ENCODE peak calls at places on chromosomes 11 and 22, in nine cellular contexts. L is RWPE1; S is breast epithelium; T is tibial nerve; H is lower leg skin; M is CD8-positive, alpha-beta T cell; K is esophagus squamous epithelium; O is heart left ventricle; V is Peyer's patch. Z is an unnamed sample.

GRCh38 chr11:30730011-30730410 is 143.9 kb upstream of the MPPED2 start:
- DNase-seq in L (no peak), T (no peak), K (no peak), O (no peak), M (no peak), H (no peak), S (no peak), V (no peak), Z (no peak)

GRCh38 chr11:42593426-42593825 is 718.4 kb upstream of the API5 start:
- DNase-seq in S (no peak), T (no peak), M (no peak), K (no peak), H (no peak), O (no peak), L (no peak), V (no peak), Z (no peak)

GRCh38 chr11:14258177-14258935 is 100.6 kb downstream of the RRAS2 start:
- DNase-seq in L (peak; percentile 83), V (no peak), M (no peak), K (no peak), O (no peak), T (no peak), H (no peak), S (no peak), Z (no peak)

GRCh38 chr11:46537121-46537520 is 56.7 kb downstream of the AMBRA1 start:
- DNase-seq in L (no peak), K (no peak), H (no peak), O (no peak), S (no peak), V (no peak), T (no peak), M (no peak), Z (no peak)

GRCh38 chr11:94304559-94304958 is at the start of gene IZUMO1R:
- DNase-seq in O (no peak), L (no peak), H (no peak), K (no peak), S (no peak), T (no peak), V (no peak), M (no peak), Z (no peak)

GRCh38 chr11:114296190-114296978 is at the start of gene NNMT:
- DNase-seq in O (peak; percentile 69), V (no peak), H (peak; percentile 94), M (no peak), K (no peak), S (peak; percentile 87), L (peak; percentile 40), T (peak; percentile 58), Z (no peak)

GRCh38 chr22:35480143-35480542 is 60.5 kb upstream of the RASD2 start:
- DNase-seq in K (no peak), S (peak; percentile 32), V (no peak), H (no peak), O (no peak), L (no peak), T (no peak), M (no peak), Z (no peak)

GRCh38 chr11:75369846-75370245 is 18.4 kb upstream of the ARRB1 start:
- DNase-seq in L (no peak), M (no peak), V (no peak), S (no peak), H (no peak), K (no peak), T (no peak), O (peak; percentile 44), Z (no peak)

GRCh38 chr22:37072673-37073072 is 21.1 kb downstream of the KCTD17 start:
- DNase-seq in O (no peak), M (no peak), K (no peak), V (no peak), T (no peak), L (no peak), S (no peak), H (no peak), Z (no peak)

GRCh38 chr22:19051381-19051780 is 70.8 kb downstream of the DGCR2 start:
- DNase-seq in S (no peak), H (no peak), M (no peak), O (no peak), V (no peak), L (no peak), K (no peak), T (no peak), Z (no peak)

GRCh38 chr22:17117890-17118289 is 3.3 kb downstream of the TMEM121B start:
- DNase-seq in S (no peak), K (no peak), L (no peak), M (no peak), T (no peak), V (no peak), H (no peak), O (no peak), Z (no peak)

GRCh38 chr11:59263225-59263894 is 50.6 kb upstream of the MPEG1 start:
- DNase-seq in L (no peak), K (no peak), T (no peak), M (no peak), O (no peak), S (no peak), H (no peak), V (peak; percentile 72), Z (peak; percentile 52)

GRCh38 chr22:32469799-32470212 is 4.8 kb upstream of the FBXO7 start:
- DNase-seq in O (no peak), K (no peak), V (no peak), H (peak; percentile 86), S (no peak), M (no peak), L (no peak), T (no peak), Z (no peak)

GRCh38 chr11:68956142-68956541 is 24.6 kb downstream of the MRGPRD start:
- DNase-seq in T (no peak), V (no peak), K (no peak), S (no peak), M (no peak), H (no peak), O (no peak), L (no peak), Z (no peak)

GRCh38 chr11:71247551-71248250 is 4.7 kb downstream of the SHANK2 start:
- DNase-seq in S (no peak), K (no peak), V (no peak), T (no peak), H (peak; percentile 62), M (no peak), L (no peak), O (peak; percentile 74), Z (no peak)

GRCh38 chr22:46996595-46997310 is 234.3 kb downstream of the TBC1D22A start:
- DNase-seq in M (no peak), T (no peak), O (no peak), L (no peak), K (no peak), V (no peak), S (no peak), H (peak; percentile 70), Z (no peak)
- TF ChIP-seq CTCF in M (no peak), T (no peak), O (no peak), L (no peak), K (peak; percentile 32), V (no peak), S (no peak), H (no peak), Z (no peak)

DNA sequence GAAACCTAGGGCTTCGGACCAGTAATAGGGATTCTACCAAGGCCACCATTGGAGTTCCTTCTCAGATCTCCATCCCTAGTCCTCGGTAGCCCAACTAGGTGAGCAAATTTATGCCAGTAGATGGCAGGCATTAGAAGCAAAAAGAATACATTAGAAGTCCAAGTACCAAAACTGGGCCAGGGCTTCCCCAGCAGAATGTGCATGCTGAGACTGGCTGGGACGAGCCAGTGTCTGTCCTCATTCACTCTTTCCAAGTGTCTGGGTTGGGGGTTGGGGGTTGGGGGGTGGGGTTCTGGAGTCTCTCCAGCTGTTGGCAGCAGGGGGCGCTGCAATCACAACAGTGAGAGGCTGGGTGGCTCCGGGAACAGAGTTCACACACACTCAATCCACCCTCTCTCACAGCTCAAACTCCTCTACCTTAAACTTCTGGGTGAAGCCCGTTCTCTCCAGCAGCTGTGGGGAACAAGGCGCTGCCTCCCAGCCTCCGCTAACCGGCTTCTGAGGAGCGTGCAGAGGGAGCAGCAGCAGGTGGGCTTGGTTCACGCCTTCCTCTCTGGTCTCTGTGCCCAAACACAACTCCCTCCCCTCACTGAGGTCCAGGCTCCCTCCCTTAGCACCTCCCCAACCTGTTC is 57.5 kb downstream of the BTG4 start:
- DNase-seq in H (peak; percentile 80), V (no peak), K (no peak), L (peak; percentile 69), O (peak; percentile 44), M (peak; percentile 19), S (peak; percentile 55), T (no peak), Z (no peak)
- TF ChIP-seq CTCF in H (no peak), V (no peak), K (peak; percentile 28), L (no peak), O (peak; percentile 21), M (peak; percentile 20), S (no peak), T (no peak), Z (no peak)

GRCh38 chr11:121870202-121871045 is 245.6 kb downstream of the BLID start:
- DNase-seq in T (no peak), K (no peak), L (no peak), H (no peak), S (no peak), M (no peak), V (no peak), O (no peak), Z (no peak)
- TF ChIP-seq CTCF in T (no peak), K (no peak), L (no peak), H (no peak), S (no peak), M (no peak), V (no peak), O (peak; percentile 9), Z (no peak)

GRCh38 chr11:44627911-44628729 is 62.7 kb downstream of the CD82 start:
- DNase-seq in T (peak; percentile 59), L (no peak), H (peak; percentile 91), O (peak; percentile 90), S (no peak), M (no peak), K (no peak), V (no peak), Z (no peak)

GRCh38 chr11:44625759-44626523 is 60.5 kb downstream of the CD82 start:
- DNase-seq in K (no peak), T (no peak), O (no peak), S (no peak), L (no peak), V (no peak), M (no peak), H (peak; percentile 70), Z (no peak)

GRCh38 chr11:44624761-44625221 is 59.3 kb downstream of the CD82 start:
- DNase-seq in T (no peak), O (no peak), S (peak; percentile 12), H (peak; percentile 70), M (no peak), K (no peak), L (no peak), V (no peak), Z (no peak)

GRCh38 chr11:44628730-44629361 is 63.4 kb downstream of the CD82 start:
- DNase-seq in O (no peak), T (no peak), K (no peak), H (peak; percentile 50), M (no peak), V (no peak), L (no peak), S (no peak), Z (no peak)

DNA sequence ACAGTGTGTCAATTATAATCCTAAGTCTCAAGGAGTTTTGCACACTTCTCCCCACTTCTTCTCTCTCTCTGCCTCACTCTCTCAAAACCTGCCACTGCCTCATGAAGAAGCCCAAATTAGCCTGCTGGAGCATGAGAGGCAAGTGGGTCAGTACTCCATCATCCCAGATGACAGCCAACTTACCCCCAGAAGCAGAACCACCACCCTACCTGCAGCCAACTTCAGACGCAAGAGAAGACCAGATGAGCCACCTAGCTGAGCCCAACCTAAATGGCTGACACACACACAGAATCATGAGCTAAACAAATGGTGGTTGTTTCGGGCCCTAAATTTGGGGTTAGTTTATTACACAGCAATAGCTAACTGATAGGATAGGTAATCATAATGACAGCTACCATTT is 61.2 kb downstream of the CD82 start:
- DNase-seq in S (no peak), M (no peak), K (no peak), V (no peak), L (no peak), H (peak; percentile 31), O (no peak), T (no peak), Z (no peak)
- TF ChIP-seq CTCF in S (no peak), M (no peak), K (no peak), V (no peak), L (no peak), H (no peak), O (no peak), T (no peak), Z (no peak)

Z was measured in activated B cell treated with CpG ODN at 0.5 μM for 24 hours.